ENCODE peak calls at places on chromosomes 6 and 20, in six cellular contexts. F, W, E, B, H and O are unnamed samples.

GRCh38 chr20:29878777-29879442 is 1378.6 kb upstream of the DEFB115 start:
- DNase-seq in F (no peak), W (no peak), E (no peak), B (no peak), H (no peak), O (no peak)

GRCh38 chr6:4914412-4915159 is 89.3 kb downstream of the RPP40 start:
- DNase-seq in F (no peak), W (no peak), E (no peak), B (no peak), H (no peak), O (no peak)

GRCh38 chr6:166629628-166630027 is 2.6 kb upstream of the RPS6KA2 start:
- DNase-seq in F (no peak), W (no peak), E (no peak), B (no peak), H (no peak), O (no peak)

GRCh38 chr20:62707981-62708521 is 585 bp upstream of the NTSR1 start:
- DNase-seq in F (peak), W (no peak), E (no peak), B (no peak), H (no peak), O (peak)

GRCh38 chr6:143200035-143200770 is 139.5 kb downstream of the AIG1 start:
- DNase-seq in F (no peak), W (no peak), E (no peak), B (no peak), H (no peak), O (no peak)

GRCh38 chr6:133130863-133131262 is 110.3 kb upstream of the EYA4 start:
- DNase-seq in F (no peak), W (no peak), E (no peak), B (no peak), H (peak), O (peak)

GRCh38 chr20:1888796-1889463 is 6.3 kb upstream of the SIRPA start:
- DNase-seq in F (no peak), W (no peak), E (no peak), B (no peak), H (no peak), O (no peak)

GRCh38 chr20:24443436-24443835 is 26.0 kb upstream of the SYNDIG1 start:
- DNase-seq in F (no peak), W (no peak), E (no peak), B (no peak), H (no peak), O (no peak)

GRCh38 chr6:45631396-45631795 is 253.7 kb upstream of the SUPT3H start:
- DNase-seq in F (no peak), W (no peak), E (no peak), B (no peak), H (no peak), O (no peak)

GRCh38 chr6:143677577-143677890 is 231 bp upstream of the PHACTR2 start:
- DNase-seq in F (no peak), W (no peak), E (no peak), B (no peak), H (no peak), O (no peak)

GRCh38 chr20:12321746-12322145 is 404.1 kb downstream of the BTBD3 start:
- DNase-seq in F (no peak), W (no peak), E (no peak), B (no peak), H (no peak), O (no peak)

GRCh38 chr6:166112580-166112979 is 55.1 kb downstream of the TBXT start:
- DNase-seq in F (peak), W (no peak), E (no peak), B (no peak), H (no peak), O (peak)

GRCh38 chr20:1822564-1823420 is 72.4 kb upstream of the SIRPA start:
- DNase-seq in F (no peak), W (no peak), E (no peak), B (no peak), H (no peak), O (no peak)

GRCh38 chr6:111032493-111033140 is 50.8 kb downstream of the RPF2 start:
- DNase-seq in F (no peak), W (no peak), E (no peak), B (no peak), H (no peak), O (no peak)

GRCh38 chr6:139470971-139471370 is 96.5 kb upstream of the CITED2 start:
- DNase-seq in F (no peak), W (no peak), E (no peak), B (no peak), H (no peak), O (no peak)

GRCh38 chr6:126253421-126253820 is 86.5 kb upstream of the CENPW start:
- DNase-seq in F (no peak), W (no peak), E (no peak), B (no peak), H (no peak), O (no peak)

GRCh38 chr6:29631860-29632731 is 887 bp downstream of the GABBR1 start:
- DNase-seq in F (no peak), W (no peak), E (peak), B (peak), H (peak), O (peak)

GRCh38 chr20:5205348-5206210 is 78.8 kb downstream of the CDS2 start:
- DNase-seq in F (peak), W (peak), E (peak), B (peak), H (peak), O (peak)

GRCh38 chr6:6656287-6656686 is 67.8 kb downstream of the LY86 start:
- DNase-seq in F (no peak), W (no peak), E (peak), B (no peak), H (no peak), O (no peak)